ENCODE peak calls at places on chromosome 10, in seven cellular contexts. One of them, this sample, is unnamed.

GRCh38 chr10:60549686-60550085 is 160.0 kb upstream of the ANK3 start:
- DNase-seq in mammary epithelial cell: peak; percentile 38
- DNase-seq in body of pancreas: no peak
- DNase-seq in colonic mucosa: no peak
- DNase-seq in left ventricle myocardium inferior: no peak
- DNase-seq in AG09319: no peak
- DNase-seq in CD4-positive, alpha-beta T cell: no peak
- DNase-seq in this sample: peak; percentile 63

GRCh38 chr10:28432210-28432676 is 100.7 kb upstream of the WAC start:
- DNase-seq in colonic mucosa: peak; percentile 60
- DNase-seq in left ventricle myocardium inferior: peak; percentile 34
- DNase-seq in AG09319: peak; percentile 41
- DNase-seq in mammary epithelial cell: peak; percentile 43
- DNase-seq in CD4-positive, alpha-beta T cell: no peak
- DNase-seq in body of pancreas: peak; percentile 79
- DNase-seq in this sample: peak; percentile 80

GRCh38 chr10:107971973-107972372 is 807.5 kb upstream of the SORCS1 start:
- DNase-seq in AG09319: no peak
- DNase-seq in colonic mucosa: no peak
- DNase-seq in mammary epithelial cell: peak; percentile 98
- DNase-seq in body of pancreas: no peak
- DNase-seq in CD4-positive, alpha-beta T cell: no peak
- DNase-seq in left ventricle myocardium inferior: no peak
- DNase-seq in this sample: peak; percentile 89

GRCh38 chr10:59434463-59435326 is 72.3 kb upstream of the FAM13C start:
- DNase-seq in mammary epithelial cell: peak; percentile 42
- DNase-seq in AG09319: no peak
- DNase-seq in left ventricle myocardium inferior: no peak
- DNase-seq in CD4-positive, alpha-beta T cell: no peak
- DNase-seq in colonic mucosa: no peak
- DNase-seq in body of pancreas: no peak
- DNase-seq in this sample: peak; percentile 49

GRCh38 chr10:32929634-32930033 is 28.4 kb downstream of the ITGB1 start:
- DNase-seq in left ventricle myocardium inferior: no peak
- DNase-seq in colonic mucosa: no peak
- DNase-seq in CD4-positive, alpha-beta T cell: no peak
- DNase-seq in body of pancreas: no peak
- DNase-seq in AG09319: no peak
- DNase-seq in mammary epithelial cell: peak; percentile 88
- DNase-seq in this sample: no peak

GRCh38 chr10:122113161-122113944 is 124.4 kb downstream of the TACC2 start:
- DNase-seq in AG09319: no peak
- DNase-seq in CD4-positive, alpha-beta T cell: no peak
- DNase-seq in mammary epithelial cell: peak; percentile 58
- DNase-seq in colonic mucosa: peak; percentile 77
- DNase-seq in body of pancreas: peak; percentile 73
- DNase-seq in left ventricle myocardium inferior: peak; percentile 73
- DNase-seq in this sample: peak; percentile 76

GRCh38 chr10:12906051-12906541 is 95.4 kb downstream of the CCDC3 start:
- DNase-seq in left ventricle myocardium inferior: no peak
- DNase-seq in body of pancreas: peak; percentile 7
- DNase-seq in mammary epithelial cell: no peak
- DNase-seq in AG09319: no peak
- DNase-seq in CD4-positive, alpha-beta T cell: no peak
- DNase-seq in colonic mucosa: no peak
- DNase-seq in this sample: no peak

GRCh38 chr10:5512881-5513698 is 11.7 kb upstream of the CALML3 start:
- DNase-seq in left ventricle myocardium inferior: no peak
- DNase-seq in body of pancreas: no peak
- DNase-seq in AG09319: no peak
- DNase-seq in CD4-positive, alpha-beta T cell: no peak
- DNase-seq in mammary epithelial cell: no peak
- DNase-seq in colonic mucosa: no peak
- DNase-seq in this sample: no peak

GRCh38 chr10:95655571-95656290 is 780 bp downstream of the ALDH18A1 start:
- DNase-seq in AG09319: no peak
- DNase-seq in mammary epithelial cell: peak; percentile 12
- DNase-seq in CD4-positive, alpha-beta T cell: no peak
- DNase-seq in body of pancreas: peak; percentile 9
- DNase-seq in left ventricle myocardium inferior: no peak
- DNase-seq in colonic mucosa: peak; percentile 34
- DNase-seq in this sample: peak; percentile 21

GRCh38 chr10:80945267-80945880 is 407.7 kb downstream of the SH2D4B start:
- DNase-seq in mammary epithelial cell: no peak
- DNase-seq in AG09319: no peak
- DNase-seq in colonic mucosa: no peak
- DNase-seq in CD4-positive, alpha-beta T cell: no peak
- DNase-seq in left ventricle myocardium inferior: no peak
- DNase-seq in body of pancreas: no peak
- DNase-seq in this sample: peak; percentile 32

GRCh38 chr10:58820862-58821559 is 308.3 kb downstream of the BICC1 start:
- DNase-seq in mammary epithelial cell: peak; percentile 57
- DNase-seq in CD4-positive, alpha-beta T cell: no peak
- DNase-seq in colonic mucosa: no peak
- DNase-seq in AG09319: no peak
- DNase-seq in body of pancreas: no peak
- DNase-seq in left ventricle myocardium inferior: no peak
- DNase-seq in this sample: peak; percentile 81

GRCh38 chr10:4067552-4068254 is 282.7 kb upstream of the KLF6 start:
- DNase-seq in mammary epithelial cell: no peak
- DNase-seq in colonic mucosa: peak; percentile 76
- DNase-seq in left ventricle myocardium inferior: no peak
- DNase-seq in body of pancreas: no peak
- DNase-seq in CD4-positive, alpha-beta T cell: no peak
- DNase-seq in AG09319: no peak
- DNase-seq in this sample: no peak

GRCh38 chr10:14173391-14173705 is 157.4 kb downstream of the FRMD4A start:
- DNase-seq in colonic mucosa: no peak
- DNase-seq in CD4-positive, alpha-beta T cell: no peak
- DNase-seq in body of pancreas: no peak
- DNase-seq in mammary epithelial cell: peak; percentile 11
- DNase-seq in AG09319: no peak
- DNase-seq in left ventricle myocardium inferior: no peak
- DNase-seq in this sample: no peak

GRCh38 chr10:72058989-72059842 is 29.1 kb downstream of the SPOCK2 start:
- DNase-seq in colonic mucosa: no peak
- DNase-seq in left ventricle myocardium inferior: no peak
- DNase-seq in body of pancreas: no peak
- DNase-seq in AG09319: no peak
- DNase-seq in CD4-positive, alpha-beta T cell: peak; percentile 59
- DNase-seq in mammary epithelial cell: no peak
- DNase-seq in this sample: no peak

GRCh38 chr10:68086011-68086410 is 10.9 kb upstream of the HERC4 start:
- DNase-seq in colonic mucosa: no peak
- DNase-seq in body of pancreas: no peak
- DNase-seq in left ventricle myocardium inferior: no peak
- DNase-seq in AG09319: no peak
- DNase-seq in mammary epithelial cell: peak; percentile 21
- DNase-seq in CD4-positive, alpha-beta T cell: no peak
- DNase-seq in this sample: no peak

GRCh38 chr10:68083953-68084352 is 8.9 kb upstream of the HERC4 start:
- DNase-seq in colonic mucosa: no peak
- DNase-seq in AG09319: no peak
- DNase-seq in CD4-positive, alpha-beta T cell: no peak
- DNase-seq in mammary epithelial cell: no peak
- DNase-seq in body of pancreas: no peak
- DNase-seq in left ventricle myocardium inferior: no peak
- DNase-seq in this sample: no peak

GRCh38 chr10:68080853-68081431 is 5.9 kb upstream of the HERC4 start:
- DNase-seq in mammary epithelial cell: no peak
- DNase-seq in AG09319: no peak
- DNase-seq in CD4-positive, alpha-beta T cell: no peak
- DNase-seq in body of pancreas: no peak
- DNase-seq in left ventricle myocardium inferior: no peak
- DNase-seq in colonic mucosa: no peak
- DNase-seq in this sample: no peak

GRCh38 chr10:68081916-68082315 is 6.8 kb upstream of the HERC4 start:
- DNase-seq in CD4-positive, alpha-beta T cell: no peak
- DNase-seq in AG09319: no peak
- DNase-seq in mammary epithelial cell: no peak
- DNase-seq in body of pancreas: no peak
- DNase-seq in left ventricle myocardium inferior: no peak
- DNase-seq in colonic mucosa: no peak
- DNase-seq in this sample: no peak

DNA sequence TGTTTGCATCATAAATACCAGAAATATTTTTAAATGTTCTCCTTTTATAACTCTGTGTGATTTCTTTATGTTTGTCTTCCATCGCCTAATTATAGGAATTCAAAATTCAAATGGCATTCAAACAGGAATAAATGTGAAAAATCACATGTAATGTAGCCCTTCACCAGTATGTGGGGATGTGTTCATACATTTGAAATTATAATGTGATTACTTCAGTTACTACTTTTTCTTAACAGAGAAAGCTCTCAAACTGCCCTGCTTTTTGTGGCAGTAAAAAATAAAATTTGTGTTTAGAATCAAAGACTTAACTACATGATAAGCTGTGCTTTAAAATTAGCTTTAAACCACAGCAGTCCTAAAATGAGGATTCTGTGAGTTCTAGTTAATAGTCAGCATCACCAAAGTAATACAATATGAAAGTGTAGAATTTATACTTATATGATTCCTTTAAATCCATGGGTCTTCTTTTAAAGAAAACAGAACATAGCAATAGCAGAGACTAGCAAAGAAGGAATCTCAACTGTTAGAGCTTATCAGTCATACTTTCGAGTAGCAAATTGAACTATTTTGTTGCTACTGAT is 7.8 kb upstream of the HERC4 start:
- DNase-seq in AG09319: no peak
- DNase-seq in mammary epithelial cell: no peak
- DNase-seq in colonic mucosa: no peak
- DNase-seq in CD4-positive, alpha-beta T cell: no peak
- DNase-seq in body of pancreas: no peak
- DNase-seq in left ventricle myocardium inferior: no peak
- DNase-seq in this sample: peak; percentile 51
- TF ChIP-seq CTCF in AG09319: peak; percentile 51
- TF ChIP-seq CTCF in mammary epithelial cell: peak; percentile 56
- TF ChIP-seq CTCF in colonic mucosa: no peak
- TF ChIP-seq CTCF in CD4-positive, alpha-beta T cell: no peak
- TF ChIP-seq CTCF in body of pancreas: peak; percentile 33
- TF ChIP-seq CTCF in left ventricle myocardium inferior: peak; percentile 57
- TF ChIP-seq CTCF in this sample: peak; percentile 40

GRCh38 chr10:21020545-21020944 is 123.4 kb upstream of the NEBL start:
- DNase-seq in mammary epithelial cell: peak; percentile 9
- DNase-seq in CD4-positive, alpha-beta T cell: no peak
- DNase-seq in left ventricle myocardium inferior: no peak
- DNase-seq in body of pancreas: peak; percentile 7
- DNase-seq in colonic mucosa: peak; percentile 50
- DNase-seq in AG09319: no peak
- DNase-seq in this sample: peak; percentile 51
- TF ChIP-seq CTCF in mammary epithelial cell: peak; percentile 34
- TF ChIP-seq CTCF in CD4-positive, alpha-beta T cell: no peak
- TF ChIP-seq CTCF in left ventricle myocardium inferior: peak; percentile 44
- TF ChIP-seq CTCF in body of pancreas: peak; percentile 39
- TF ChIP-seq CTCF in colonic mucosa: peak; percentile 24
- TF ChIP-seq CTCF in AG09319: peak; percentile 46
- TF ChIP-seq CTCF in this sample: peak; percentile 30

GRCh38 chr10:2993636-2994035 is 73.7 kb upstream of the PFKP start:
- DNase-seq in mammary epithelial cell: no peak
- DNase-seq in colonic mucosa: no peak
- DNase-seq in CD4-positive, alpha-beta T cell: no peak
- DNase-seq in body of pancreas: no peak
- DNase-seq in AG09319: no peak
- DNase-seq in left ventricle myocardium inferior: no peak
- DNase-seq in this sample: no peak

GRCh38 chr10:2989292-2989947 is 77.9 kb upstream of the PFKP start:
- DNase-seq in left ventricle myocardium inferior: no peak
- DNase-seq in body of pancreas: no peak
- DNase-seq in mammary epithelial cell: no peak
- DNase-seq in CD4-positive, alpha-beta T cell: no peak
- DNase-seq in colonic mucosa: no peak
- DNase-seq in AG09319: no peak
- DNase-seq in this sample: no peak

GRCh38 chr10:2990764-2991163 is 76.6 kb upstream of the PFKP start:
- DNase-seq in colonic mucosa: no peak
- DNase-seq in body of pancreas: no peak
- DNase-seq in mammary epithelial cell: no peak
- DNase-seq in CD4-positive, alpha-beta T cell: no peak
- DNase-seq in left ventricle myocardium inferior: no peak
- DNase-seq in AG09319: no peak
- DNase-seq in this sample: no peak

GRCh38 chr10:2994562-2994961 is 72.8 kb upstream of the PFKP start:
- DNase-seq in colonic mucosa: no peak
- DNase-seq in body of pancreas: no peak
- DNase-seq in mammary epithelial cell: no peak
- DNase-seq in CD4-positive, alpha-beta T cell: no peak
- DNase-seq in left ventricle myocardium inferior: no peak
- DNase-seq in AG09319: peak; percentile 64
- DNase-seq in this sample: no peak

GRCh38 chr10:2992401-2993198 is 74.7 kb upstream of the PFKP start:
- DNase-seq in left ventricle myocardium inferior: no peak
- DNase-seq in AG09319: no peak
- DNase-seq in colonic mucosa: no peak
- DNase-seq in CD4-positive, alpha-beta T cell: no peak
- DNase-seq in body of pancreas: no peak
- DNase-seq in mammary epithelial cell: no peak
- DNase-seq in this sample: no peak
- TF ChIP-seq CTCF in left ventricle myocardium inferior: no peak
- TF ChIP-seq CTCF in AG09319: peak; percentile 7
- TF ChIP-seq CTCF in colonic mucosa: no peak
- TF ChIP-seq CTCF in CD4-positive, alpha-beta T cell: no peak
- TF ChIP-seq CTCF in body of pancreas: no peak
- TF ChIP-seq CTCF in mammary epithelial cell: no peak
- TF ChIP-seq CTCF in this sample: peak; percentile 6

DNA sequence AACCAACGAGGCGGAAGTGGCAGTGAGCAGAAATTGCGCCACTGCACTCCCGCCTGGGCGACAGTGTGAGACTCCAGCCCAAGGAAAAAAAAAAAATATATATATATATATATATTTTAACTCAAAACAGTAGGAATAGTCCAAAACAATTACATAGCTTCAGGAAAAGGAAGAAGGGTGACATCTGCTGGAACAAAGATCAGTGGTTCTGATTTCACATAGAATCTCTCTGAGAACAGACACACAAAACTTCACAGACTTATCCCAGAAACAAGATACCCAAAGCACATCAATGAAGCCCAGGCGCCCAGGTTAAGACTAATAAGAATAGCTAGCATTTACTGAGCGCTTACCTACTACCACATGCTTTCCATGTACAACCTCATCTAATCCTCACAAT is 45.0 kb downstream of the DNMBP start:
- DNase-seq in AG09319: no peak
- DNase-seq in mammary epithelial cell: no peak
- DNase-seq in left ventricle myocardium inferior: no peak
- DNase-seq in colonic mucosa: no peak
- DNase-seq in CD4-positive, alpha-beta T cell: no peak
- DNase-seq in body of pancreas: no peak
- DNase-seq in this sample: no peak
- TF ChIP-seq CTCF in AG09319: peak; percentile 20
- TF ChIP-seq CTCF in mammary epithelial cell: peak; percentile 16
- TF ChIP-seq CTCF in left ventricle myocardium inferior: peak; percentile 11
- TF ChIP-seq CTCF in colonic mucosa: no peak
- TF ChIP-seq CTCF in CD4-positive, alpha-beta T cell: no peak
- TF ChIP-seq CTCF in body of pancreas: peak; percentile 20
- TF ChIP-seq CTCF in this sample: peak; percentile 12